ENCODE peak calls at places on chromosomes 16 and 17, in ten cellular contexts. V is neural crest cell, U is NCI-H1694, R is AG04450, E is D341Med, W is RPMI7951, M is SHP77, I is kidney epithelial cell, B is HepG2, T is GM12878. J is an unnamed sample.

GRCh38 chr16:2520784-2521577 is 810 bp downstream of the AMDHD2 start:
- DNase-seq in V (no peak), U (no peak), R (no peak), E (peak; percentile 57), W (no peak), M (no peak), I (no peak), B (peak; percentile 70), T (no peak), J (no peak)

GRCh38 chr17:41483991-41484826 is 3.3 kb upstream of the KRT35 start:
- DNase-seq in V (no peak), U (no peak), R (no peak), E (no peak), W (no peak), M (no peak), I (no peak), B (no peak), T (no peak), J (no peak)

GRCh38 chr17:55666810-55667209 is 55.9 kb downstream of the TMEM100 start:
- DNase-seq in V (no peak), U (no peak), R (no peak), E (no peak), W (no peak), M (no peak), I (no peak), B (no peak), T (no peak), J (no peak)

GRCh38 chr16:48124266-48124665 is 31.5 kb downstream of the ABCC12 start:
- DNase-seq in V (no peak), U (no peak), R (no peak), E (no peak), W (peak; percentile 62), M (no peak), I (peak; percentile 63), B (no peak), T (no peak), J (no peak)

GRCh38 chr16:75086281-75086680 is 30.3 kb downstream of the LDHD start:
- DNase-seq in V (no peak), U (no peak), R (no peak), E (no peak), W (no peak), M (no peak), I (no peak), B (no peak), T (no peak), J (no peak)

GRCh38 chr17:5034651-5035050 is 575 bp downstream of the SLC52A1 start:
- DNase-seq in V (no peak), U (no peak), R (no peak), E (no peak), W (no peak), M (no peak), I (no peak), B (no peak), T (no peak), J (no peak)

GRCh38 chr16:89137666-89138512 is 33.7 kb upstream of the CDH15 start:
- DNase-seq in V (no peak), U (no peak), R (no peak), E (no peak), W (no peak), M (no peak), I (no peak), B (no peak), T (no peak), J (no peak)

GRCh38 chr17:3528604-3529511 is 28.8 kb downstream of the TRPV3 start:
- DNase-seq in V (no peak), U (no peak), R (no peak), E (no peak), W (no peak), M (no peak), I (no peak), B (no peak), T (no peak), J (no peak)

GRCh38 chr16:87423429-87423828 is 31.3 kb downstream of the MAP1LC3B start:
- DNase-seq in V (no peak), U (no peak), R (no peak), E (peak; percentile 15), W (no peak), M (no peak), I (no peak), B (no peak), T (no peak), J (no peak)

GRCh38 chr17:39612935-39613465 is 5.3 kb upstream of the NEUROD2 start:
- DNase-seq in V (no peak), U (no peak), R (no peak), E (no peak), W (no peak), M (no peak), I (no peak), B (no peak), T (no peak), J (no peak)

GRCh38 chr17:38559880-38560230 is 45.9 kb downstream of the SRCIN1 start:
- DNase-seq in V (no peak), U (no peak), R (no peak), E (peak; percentile 68), W (no peak), M (no peak), I (no peak), B (no peak), T (no peak), J (no peak)

GRCh38 chr17:3723556-3724372 is at the start of gene HASPIN:
- DNase-seq in V (peak; percentile 93), U (peak; percentile 75), R (peak; percentile 62), E (peak; percentile 99), W (peak; percentile 82), M (peak; percentile 82), I (no peak), B (peak; percentile 83), T (peak; percentile 62), J (no peak)